ENCODE peak calls at places on chromosomes 4 and X, in five cellular contexts. Z is endodermal cell, G is ovary, H is BJ, C is foreskin fibroblast. E is an unnamed sample.

GRCh38 chr4:132572210-132572609 is 576.9 kb upstream of the PCDH10 start:
- DNase-seq in Z (no peak), G (no peak), H (no peak), C (no peak), E (no peak)

GRCh38 chrX:100673397-100673953 is 29.5 kb downstream of the SRPX2 start:
- DNase-seq in Z (no peak), G (no peak), H (peak), C (peak), E (peak)

GRCh38 chrX:110226931-110227330 is 91.0 kb downstream of the AMMECR1 start:
- DNase-seq in Z (no peak), G (no peak), H (no peak), C (no peak), E (peak)

GRCh38 chr4:71004281-71004851 is 10.9 kb downstream of the DCK start:
- DNase-seq in Z (peak), G (no peak), H (no peak), C (no peak), E (no peak)

GRCh38 chr4:159018062-159018629 is 84.7 kb upstream of the RAPGEF2 start:
- DNase-seq in Z (no peak), G (no peak), H (no peak), C (no peak), E (peak)

GRCh38 chr4:2615821-2616220 is 79.4 kb downstream of the FAM193A start:
- DNase-seq in Z (peak), G (no peak), H (no peak), C (no peak), E (no peak)

GRCh38 chr4:39096847-39097246 is 34.8 kb downstream of the KLHL5 start:
- DNase-seq in Z (no peak), G (no peak), H (no peak), C (no peak), E (no peak)

GRCh38 chr4:124432500-124432899 is 280.0 kb downstream of the ANKRD50 start:
- DNase-seq in Z (no peak), G (no peak), H (no peak), C (no peak), E (peak)

GRCh38 chr4:137532869-137533236 is 559 bp upstream of the PCDH18 start:
- DNase-seq in Z (no peak), G (no peak), H (no peak), C (no peak), E (no peak)

GRCh38 chr4:137529432-137529831 is 2.9 kb downstream of the PCDH18 start:
- DNase-seq in Z (no peak), G (no peak), H (no peak), C (no peak), E (no peak)

GRCh38 chr4:137531951-137532868 is at the start of gene PCDH18:
- DNase-seq in Z (peak), G (peak), H (peak), C (peak), E (peak)

GRCh38 chr4:137530176-137530575 is 2.1 kb downstream of the PCDH18 start:
- DNase-seq in Z (no peak), G (no peak), H (no peak), C (peak), E (peak)

DNA sequence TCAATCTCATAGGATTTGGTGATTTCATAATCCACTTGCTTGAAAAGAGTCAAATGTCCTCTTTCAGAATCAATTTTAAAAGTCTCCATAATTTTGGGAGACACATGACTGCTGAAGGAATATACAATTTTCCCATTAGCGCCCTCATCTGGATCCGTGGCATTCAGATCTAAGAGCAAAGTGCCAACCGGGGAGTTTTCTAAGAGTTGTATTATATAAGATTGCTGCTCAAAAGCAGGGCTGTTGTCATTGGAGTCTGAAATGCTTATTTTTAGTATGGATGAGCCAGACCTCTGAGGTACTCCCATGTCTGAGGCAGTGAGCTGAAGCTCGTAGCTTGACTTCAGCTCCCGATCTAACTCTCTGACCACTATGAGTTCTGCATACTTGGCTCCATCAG is 1.2 kb downstream of the PCDH18 start:
- DNase-seq in Z (peak), G (peak), H (no peak), C (peak), E (peak)
- TF ChIP-seq CTCF in Z (peak), G (peak), H (peak), C (peak), E (peak)

DNA sequence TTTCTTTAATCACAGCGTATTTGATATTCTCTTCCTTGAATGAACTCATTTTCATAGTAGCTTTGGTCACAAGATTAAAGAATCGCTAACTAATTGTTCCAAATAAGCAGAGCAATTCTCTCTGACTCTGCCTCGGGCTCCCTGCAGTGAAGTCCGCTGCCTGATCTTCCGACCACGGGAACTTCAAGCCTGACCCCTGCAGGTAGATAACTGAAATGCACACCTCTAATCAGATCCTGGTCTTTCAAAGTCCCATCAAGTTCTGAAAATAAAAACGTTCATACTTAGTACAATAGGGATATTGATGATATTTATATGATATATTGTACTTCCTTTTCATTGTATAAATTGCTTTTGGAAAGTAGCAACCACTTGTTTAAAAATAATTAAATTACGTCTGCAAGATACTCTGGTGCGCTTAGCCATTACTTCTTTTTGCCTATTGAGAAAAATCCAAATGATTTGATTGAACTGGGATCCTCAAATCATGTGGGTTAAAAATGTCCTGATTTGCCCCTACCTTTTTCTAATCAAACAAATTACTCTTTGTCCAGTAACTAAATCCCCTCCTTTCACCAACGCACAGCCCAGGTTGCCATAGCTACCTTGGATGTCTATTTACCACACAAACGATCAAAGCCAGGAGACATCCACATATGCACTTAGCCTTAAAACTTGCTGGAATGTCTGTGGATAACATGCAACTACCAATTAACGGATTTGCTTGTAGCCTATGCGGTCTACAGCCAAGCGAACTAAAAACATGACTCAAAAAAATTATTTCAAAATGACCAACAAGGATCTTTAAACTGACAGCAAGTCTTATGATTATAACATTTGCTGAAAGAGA is 4.2 kb downstream of the MID1 start:
- DNase-seq in Z (peak), G (peak), H (peak), C (peak), E (peak)
- H3K4me3 ChIP-seq in Z (peak), G (no peak), H (peak), C (peak), E (no peak)

DNA sequence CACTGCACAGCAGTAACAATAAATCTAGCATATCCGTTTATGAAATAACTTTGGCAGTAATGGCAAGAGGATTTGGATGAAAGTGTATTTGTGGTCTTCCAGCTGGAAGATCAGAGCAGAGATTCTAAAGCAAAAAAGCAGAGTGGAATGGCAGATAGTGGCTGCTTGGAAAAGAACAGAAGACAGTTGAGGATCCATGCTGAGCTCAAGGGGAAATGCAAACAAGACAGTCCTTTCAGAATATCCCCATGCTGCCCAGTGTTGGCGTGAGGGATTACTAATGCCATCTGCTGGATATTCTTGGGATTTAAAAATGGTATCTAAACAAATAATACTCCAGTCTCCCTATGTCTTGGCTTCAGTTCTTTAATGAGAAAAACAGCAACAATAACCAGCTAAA is 629.1 kb upstream of the ATOH1 start:
- DNase-seq in Z (peak), G (no peak), H (no peak), C (peak), E (peak)
- TF ChIP-seq CTCF in Z (peak), G (no peak), H (peak), C (peak), E (peak)

GRCh38 chr4:52712172-52712990 is 38.8 kb downstream of the ERVMER34-1 start:
- DNase-seq in Z (peak), G (peak), H (peak), C (peak), E (peak)

GRCh38 chr4:52712991-52713275 is 38.3 kb downstream of the ERVMER34-1 start:
- DNase-seq in Z (no peak), G (no peak), H (no peak), C (no peak), E (no peak)

GRCh38 chr4:52711834-52712171 is 39.4 kb downstream of the ERVMER34-1 start:
- DNase-seq in Z (no peak), G (no peak), H (no peak), C (no peak), E (no peak)

GRCh38 chr4:52714597-52715254 is 36.5 kb downstream of the ERVMER34-1 start:
- DNase-seq in Z (no peak), G (no peak), H (no peak), C (no peak), E (peak)

DNA sequence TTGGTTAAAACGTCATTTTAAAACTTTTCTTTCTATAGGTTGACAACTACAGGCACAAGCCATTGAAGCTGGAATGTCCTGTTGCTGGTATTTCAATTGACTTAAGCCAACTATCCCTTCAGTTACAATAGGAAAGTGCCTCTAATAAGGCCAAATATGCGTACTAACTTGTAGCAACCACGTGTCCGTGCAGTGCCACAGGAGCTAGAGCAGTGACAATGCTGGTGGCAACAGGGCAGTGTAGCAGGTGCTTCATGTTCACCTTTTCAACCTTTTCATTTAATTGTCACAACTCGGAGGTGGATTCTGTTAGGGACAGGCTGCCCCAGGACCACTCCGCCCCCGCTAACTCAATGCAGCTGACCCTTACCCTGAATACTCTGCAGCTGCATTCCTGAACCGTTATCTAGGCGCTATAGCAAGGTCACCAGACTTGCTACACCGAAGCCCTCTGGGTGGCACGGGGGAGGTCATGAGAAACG is 37.7 kb downstream of the ERVMER34-1 start:
- DNase-seq in Z (no peak), G (no peak), H (no peak), C (no peak), E (no peak)
- H3K4me3 ChIP-seq in Z (peak), G (peak), H (peak), C (peak), E (peak)

GRCh38 chr4:105257817-105258495 is 111.3 kb downstream of the TET2 start:
- DNase-seq in Z (no peak), G (no peak), H (no peak), C (no peak), E (no peak)
- TF ChIP-seq CTCF in Z (peak), G (no peak), H (no peak), C (no peak), E (peak)

GRCh38 chrX:38220024-38220935 is at the start of gene SRPX:
- DNase-seq in Z (peak), G (no peak), H (no peak), C (no peak), E (peak)

GRCh38 chrX:38221391-38221929 is 789 bp upstream of the SRPX start:
- DNase-seq in Z (no peak), G (no peak), H (no peak), C (no peak), E (peak)

GRCh38 chrX:38224160-38224559 is 3.5 kb upstream of the SRPX start:
- DNase-seq in Z (no peak), G (no peak), H (no peak), C (no peak), E (no peak)

GRCh38 chrX:38225093-38225492 is 4.4 kb upstream of the SRPX start:
- DNase-seq in Z (peak), G (no peak), H (no peak), C (no peak), E (peak)

DNA sequence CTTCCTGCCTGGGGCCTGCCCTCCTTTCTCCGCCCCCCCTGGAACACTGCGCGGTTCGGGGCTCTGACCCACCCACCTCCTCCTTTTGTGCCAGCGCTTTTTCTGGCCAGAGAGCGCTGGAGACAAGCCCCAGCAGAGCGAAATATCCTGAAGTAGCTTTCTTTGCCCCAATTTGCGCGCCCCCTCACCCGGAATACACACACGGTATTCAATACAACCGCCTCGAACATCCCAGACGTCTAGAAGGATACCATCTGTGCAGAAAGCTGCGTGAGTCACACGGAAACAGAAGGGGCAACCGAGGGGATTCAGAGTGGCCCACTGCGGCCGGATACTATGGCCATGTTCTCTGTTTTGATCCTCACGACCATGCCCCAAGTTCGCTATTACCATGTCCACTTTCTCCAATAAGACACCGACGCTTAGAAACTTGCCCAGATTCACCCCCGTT is 290 bp upstream of the SRPX start:
- DNase-seq in Z (no peak), G (no peak), H (no peak), C (no peak), E (peak)
- H3K4me3 ChIP-seq in Z (peak), G (peak), H (peak), C (peak), E (peak)

DNA sequence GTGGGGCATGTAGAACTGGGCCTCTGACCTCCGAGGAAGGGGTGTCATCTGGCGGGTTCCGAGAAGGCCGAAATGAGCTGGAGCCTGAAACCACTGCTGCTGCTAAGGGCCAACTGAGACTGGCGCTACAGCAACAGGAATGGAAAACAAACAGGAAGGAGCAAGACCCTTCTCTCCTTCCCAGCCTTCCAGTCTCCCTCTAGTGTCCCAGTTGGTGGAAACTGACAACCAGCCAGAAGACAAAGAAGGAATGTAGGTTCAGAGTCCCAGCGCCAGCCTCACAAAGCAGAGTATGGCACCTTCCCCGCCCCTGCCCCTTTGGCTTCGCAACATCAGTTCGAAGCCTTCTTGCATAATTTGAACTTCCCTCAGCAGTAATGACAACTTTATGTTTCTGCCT is 24.4 kb upstream of the PDZD4 start:
- DNase-seq in Z (peak), G (no peak), H (no peak), C (no peak), E (no peak)
- TF ChIP-seq CTCF in Z (peak), G (no peak), H (peak), C (no peak), E (no peak)

DNA sequence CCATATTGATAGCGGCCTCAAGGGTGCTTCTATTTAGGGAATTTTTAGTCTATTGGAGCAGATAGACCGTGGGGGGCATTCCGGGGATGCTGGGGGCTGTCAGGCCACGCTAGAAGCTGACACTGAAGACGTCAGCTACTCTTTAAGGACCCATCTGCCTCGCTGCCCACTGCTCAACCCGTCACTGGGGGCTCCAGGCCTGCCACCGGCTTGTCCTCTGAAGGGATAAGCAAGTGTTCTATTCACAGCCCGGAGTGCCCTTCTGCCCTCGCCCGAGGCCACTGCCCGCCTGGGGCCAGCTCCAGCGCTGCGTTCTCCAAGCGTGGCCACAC is 674 bp upstream of the MSL3 start:
- DNase-seq in Z (no peak), G (peak), H (no peak), C (no peak), E (no peak)
- H3K4me3 ChIP-seq in Z (no peak), G (peak), H (peak), C (peak), E (peak)

GRCh38 chr4:173880897-173881296 is 350.9 kb upstream of the HAND2 start:
- DNase-seq in Z (no peak), G (no peak), H (no peak), C (no peak), E (no peak)

GRCh38 chr4:173883821-173884220 is 353.8 kb upstream of the HAND2 start:
- DNase-seq in Z (no peak), G (no peak), H (no peak), C (no peak), E (peak)

GRCh38 chr4:173879286-173879908 is 349.4 kb upstream of the HAND2 start:
- DNase-seq in Z (no peak), G (no peak), H (no peak), C (no peak), E (no peak)

DNA sequence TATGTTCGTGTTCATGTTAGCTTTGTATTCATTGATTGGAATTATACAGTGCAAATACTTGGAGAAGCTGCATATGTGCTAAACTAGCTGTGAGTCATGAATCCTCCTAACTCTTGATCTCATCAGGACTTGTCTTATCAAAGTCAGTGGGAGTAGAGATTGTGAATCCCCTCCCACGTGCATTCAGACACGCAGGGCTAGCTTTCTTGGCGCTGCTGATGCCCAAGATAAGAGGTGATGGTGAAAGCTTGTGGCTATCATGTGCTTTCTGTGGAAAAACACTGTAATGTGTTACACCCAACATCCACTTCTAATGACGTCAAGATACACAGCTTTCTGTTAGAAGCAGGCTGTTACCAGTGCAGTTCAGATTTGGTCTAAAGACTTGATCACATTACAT is 348.7 kb upstream of the HAND2 start:
- DNase-seq in Z (peak), G (no peak), H (no peak), C (no peak), E (peak)
- TF ChIP-seq CTCF in Z (no peak), G (no peak), H (no peak), C (no peak), E (no peak)

E was measured in fibroblast of mammary gland.